ENCODE peak calls at places on chromosomes 2 and 18, in six cellular contexts. N, D, M, H, F and G are unnamed samples.

GRCh38 chr18:28331551-28331950 is 154.6 kb upstream of the CDH2 start:
- DNase-seq in N (no peak), D (no peak), M (peak; percentile 6), H (no peak), F (no peak), G (no peak)

GRCh38 chr2:133818661-133819060 is 250.4 kb upstream of the NCKAP5 start:
- DNase-seq in N (no peak), D (no peak), M (no peak), H (no peak), F (no peak), G (no peak)

GRCh38 chr2:148483675-148484074 is 160.9 kb upstream of the EPC2 start:
- DNase-seq in N (no peak), D (no peak), M (peak; percentile 10), H (no peak), F (no peak), G (no peak)

GRCh38 chr2:219633276-219634065 is 6.0 kb downstream of the SLC4A3 start:
- DNase-seq in N (no peak), D (no peak), M (no peak), H (no peak), F (no peak), G (no peak)

GRCh38 chr2:222239945-222240675 is 58.7 kb downstream of the PAX3 start:
- DNase-seq in N (peak; percentile 10), D (peak; percentile 84), M (no peak), H (no peak), F (no peak), G (no peak)

GRCh38 chr2:74554821-74555531 is 456 bp downstream of the DOK1 start:
- DNase-seq in N (peak; percentile 73), D (peak; percentile 79), M (no peak), H (peak; percentile 69), F (peak; percentile 67), G (peak; percentile 61)

GRCh38 chr18:23401400-23402347 is 51.4 kb upstream of the RIOK3 start:
- DNase-seq in N (peak; percentile 79), D (peak; percentile 78), M (peak; percentile 69), H (no peak), F (no peak), G (no peak)

GRCh38 chr18:5604778-5605177 is 61.0 kb upstream of the EPB41L3 start:
- DNase-seq in N (no peak), D (no peak), M (no peak), H (no peak), F (no peak), G (no peak)

GRCh38 chr2:201955231-201955630 is 78.4 kb upstream of the FZD7 start:
- DNase-seq in N (no peak), D (no peak), M (no peak), H (no peak), F (no peak), G (no peak)

GRCh38 chr18:74445585-74445984 is 11.5 kb downstream of the DIPK1C start:
- DNase-seq in N (no peak), D (no peak), M (no peak), H (no peak), F (no peak), G (no peak)

GRCh38 chr2:47239119-47239969 is 84.2 kb upstream of the STPG4 start:
- DNase-seq in N (no peak), D (no peak), M (no peak), H (no peak), F (no peak), G (no peak)

GRCh38 chr2:189836644-189837043 is 52.4 kb downstream of the PMS1 start:
- DNase-seq in N (no peak), D (no peak), M (peak; percentile 66), H (no peak), F (peak; percentile 78), G (no peak)

GRCh38 chr2:239230318-239231052 is 170.3 kb downstream of the HDAC4 start:
- DNase-seq in N (no peak), D (no peak), M (no peak), H (no peak), F (no peak), G (no peak)

GRCh38 chr2:124898827-124899226 is 873.7 kb downstream of the CNTNAP5 start:
- DNase-seq in N (no peak), D (no peak), M (no peak), H (no peak), F (no peak), G (no peak)

GRCh38 chr2:223591596-223591995 is 10.6 kb downstream of the SCG2 start:
- DNase-seq in N (no peak), D (no peak), M (peak; percentile 38), H (no peak), F (no peak), G (no peak)

GRCh38 chr2:174605687-174606086 is 8.1 kb upstream of the WIPF1 start:
- DNase-seq in N (no peak), D (no peak), M (peak; percentile 38), H (no peak), F (peak; percentile 76), G (peak; percentile 28)

GRCh38 chr2:235990344-235990743 is 177.8 kb downstream of the GBX2 start:
- DNase-seq in N (no peak), D (no peak), M (no peak), H (no peak), F (no peak), G (no peak)

GRCh38 chr18:711330-711692 is 1.1 kb downstream of the ENOSF1 start:
- DNase-seq in N (no peak), D (peak; percentile 3), M (no peak), H (no peak), F (no peak), G (no peak)

GRCh38 chr2:149799296-149799695 is 211.7 kb upstream of the MMADHC start:
- DNase-seq in N (peak; percentile 11), D (peak; percentile 38), M (peak; percentile 13), H (no peak), F (peak; percentile 69), G (peak; percentile 55)

GRCh38 chr2:145066151-145066661 is 546.3 kb upstream of the ZEB2 start:
- DNase-seq in N (no peak), D (no peak), M (no peak), H (no peak), F (peak; percentile 44), G (no peak)

GRCh38 chr2:165469417-165469816 is at the start of gene CSRNP3:
- DNase-seq in N (peak; percentile 91), D (peak; percentile 89), M (peak; percentile 88), H (no peak), F (peak; percentile 95), G (no peak)

GRCh38 chr2:230762317-230762896 is 49.8 kb downstream of the CAB39 start:
- DNase-seq in N (peak; percentile 41), D (peak; percentile 62), M (no peak), H (peak; percentile 55), F (peak; percentile 50), G (peak; percentile 37)

GRCh38 chr2:28753043-28753683 is 1.5 kb downstream of the PPP1CB start:
- DNase-seq in N (peak; percentile 89), D (peak; percentile 56), M (peak; percentile 62), H (peak; percentile 76), F (peak; percentile 81), G (peak; percentile 61)

GRCh38 chr2:28751956-28752607 is 452 bp downstream of the PPP1CB start:
- DNase-seq in N (no peak), D (peak; percentile 89), M (no peak), H (peak; percentile 41), F (peak; percentile 62), G (peak; percentile 22)

GRCh38 chr2:28752608-28752984 is 966 bp downstream of the PPP1CB start:
- DNase-seq in N (no peak), D (no peak), M (no peak), H (no peak), F (no peak), G (peak; percentile 9)

GRCh38 chr2:28755411-28755810 is 3.8 kb downstream of the PPP1CB start:
- DNase-seq in N (no peak), D (no peak), M (peak; percentile 71), H (no peak), F (peak; percentile 34), G (no peak)

GRCh38 chr2:28754321-28754720 is 2.7 kb downstream of the PPP1CB start:
- DNase-seq in N (peak; percentile 34), D (peak; percentile 11), M (no peak), H (peak; percentile 65), F (peak; percentile 33), G (no peak)
- H4K20me1 ChIP-seq in N (peaks cover 59% of the 10 kb centered on the region), D (peaks cover 63% of the 10 kb centered on the region), M (peaks cover 69% of the 10 kb centered on the region), H (peaks cover 16% of the 10 kb centered on the region), F (peaks cover 44% of the 10 kb centered on the region), G (peaks cover 48% of the 10 kb centered on the region)

GRCh38 chr18:76459687-76460350 is 35.2 kb downstream of the ZNF516 start:
- DNase-seq in N (peak; percentile 64), D (no peak), M (peak; percentile 100), H (no peak), F (peak; percentile 99), G (no peak)
- H4K20me1 ChIP-seq in N (peaks cover 87% of the 10 kb centered on the region), D (peaks cover 100% of the 10 kb centered on the region), M (peaks cover 5% of the 10 kb centered on the region), H (no peaks in the 10 kb centered on the region), F (no peaks in the 10 kb centered on the region), G (no peaks in the 10 kb centered on the region)

GRCh38 chr18:47898055-47898454 is 32.4 kb downstream of the SMAD2 start:
- DNase-seq in N (no peak), D (no peak), M (no peak), H (no peak), F (peak; percentile 6), G (no peak)

GRCh38 chr18:47899107-47899840 is 31.2 kb downstream of the SMAD2 start:
- DNase-seq in N (no peak), D (peak; percentile 57), M (no peak), H (peak; percentile 45), F (no peak), G (no peak)

GRCh38 chr18:47901624-47902362 is 28.7 kb downstream of the SMAD2 start:
- DNase-seq in N (no peak), D (no peak), M (no peak), H (peak; percentile 48), F (no peak), G (no peak)

GRCh38 chr18:47895565-47896250 is 34.8 kb downstream of the SMAD2 start:
- DNase-seq in N (no peak), D (no peak), M (no peak), H (no peak), F (no peak), G (no peak)

DNA sequence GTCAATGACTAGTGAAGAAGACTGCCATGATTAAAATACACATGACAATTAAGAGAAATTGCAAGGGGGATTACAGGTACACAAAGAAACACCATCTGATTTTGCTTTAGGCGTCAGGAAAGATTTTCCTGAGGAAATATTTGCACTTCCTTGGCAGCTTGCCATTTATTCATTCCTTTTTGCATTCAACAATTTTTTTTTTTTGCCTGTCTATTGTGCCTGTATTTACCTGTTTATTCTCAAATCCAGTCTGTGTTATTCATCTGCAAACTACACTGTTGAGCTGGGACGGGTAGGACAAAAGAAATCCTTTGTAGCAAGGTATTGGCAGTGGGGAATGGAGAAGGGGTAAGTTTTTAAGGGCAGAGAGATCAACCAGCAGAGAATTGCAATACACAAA is 31.8 kb downstream of the SMAD2 start:
- DNase-seq in N (no peak), D (no peak), M (no peak), H (no peak), F (no peak), G (no peak)
- H4K20me1 ChIP-seq in N (peaks cover 62% of the 10 kb centered on the region), D (peaks cover 100% of the 10 kb centered on the region), M (peaks cover 84% of the 10 kb centered on the region), H (peaks cover 8% of the 10 kb centered on the region), F (peaks cover 8% of the 10 kb centered on the region), G (peaks cover 5% of the 10 kb centered on the region)

GRCh38 chr2:237699870-237700582 is 72.6 kb downstream of the LRRFIP1 start:
- DNase-seq in N (no peak), D (no peak), M (no peak), H (no peak), F (no peak), G (no peak)
- H4K20me1 ChIP-seq in N (peaks cover 71% of the 10 kb centered on the region), D (peaks cover 40% of the 10 kb centered on the region), M (peaks cover 78% of the 10 kb centered on the region), H (peaks cover 6% of the 10 kb centered on the region), F (no peaks in the 10 kb centered on the region), G (no peaks in the 10 kb centered on the region)

GRCh38 chr2:66579494-66579893 is 144.6 kb downstream of the MEIS1 start:
- DNase-seq in N (no peak), D (no peak), M (no peak), H (no peak), F (no peak), G (no peak)
- H4K20me1 ChIP-seq in N (no peaks in the 10 kb centered on the region), D (peaks cover 46% of the 10 kb centered on the region), M (no peaks in the 10 kb centered on the region), H (no peaks in the 10 kb centered on the region), F (no peaks in the 10 kb centered on the region), G (no peaks in the 10 kb centered on the region)